ENCODE peak calls at places on chromosome 22, in four cellular contexts. U, K, B and Y are unnamed samples.

GRCh38 chr22:24134090-24134846 is 47.0 kb upstream of the SUSD2 start:
- DNase-seq in K (no peak), B (no peak), U (no peak), Y (no peak)

GRCh38 chr22:29647954-29648737 is 44.7 kb downstream of the NF2 start:
- DNase-seq in B (no peak), K (no peak), U (no peak), Y (no peak)

GRCh38 chr22:45692549-45692948 is 20.9 kb downstream of the ATXN10 start:
- DNase-seq in K (no peak), U (no peak), B (no peak), Y (peak)

GRCh38 chr22:23763579-23764331 is 965 bp downstream of the C22orf15 start:
- DNase-seq in B (no peak), K (no peak), U (no peak), Y (no peak)

GRCh38 chr22:20551805-20552449 is 44.5 kb downstream of the MED15 start:
- DNase-seq in K (no peak), U (no peak), B (no peak), Y (no peak)

GRCh38 chr22:35312198-35313059 is 12.7 kb downstream of the TOM1 start:
- DNase-seq in B (peak), U (peak), K (peak), Y (peak)

GRCh38 chr22:32323513-32324164 is 34.0 kb upstream of the RFPL3 start:
- DNase-seq in U (no peak), K (no peak), B (no peak), Y (no peak)

GRCh38 chr22:46953968-46954755 is 191.7 kb downstream of the TBC1D22A start:
- DNase-seq in K (no peak), B (no peak), U (no peak), Y (no peak)

GRCh38 chr22:40058265-40058664 is 63.5 kb downstream of the FAM83F start:
- DNase-seq in K (no peak), B (no peak), U (no peak), Y (no peak)

GRCh38 chr22:38938925-38939324 is 18.5 kb upstream of the APOBEC3A start:
- DNase-seq in B (no peak), U (no peak), K (no peak), Y (no peak)

GRCh38 chr22:20671409-20672081 is 102.4 kb upstream of the SERPIND1 start:
- DNase-seq in B (no peak), K (no peak), U (no peak), Y (no peak)

GRCh38 chr22:48753381-48753730 is 1074.3 kb downstream of the BRD1 start:
- DNase-seq in K (no peak), U (no peak), B (no peak), Y (no peak)

GRCh38 chr22:41564563-41564962 is 3.8 kb downstream of the CSDC2 start:
- DNase-seq in K (no peak), B (peak), U (no peak), Y (peak)

GRCh38 chr22:22424956-22425355 is 83.6 kb downstream of the ZNF280B start:
- DNase-seq in K (no peak), B (no peak), U (no peak), Y (no peak)

GRCh38 chr22:48742191-48742555 is 1085.5 kb downstream of the BRD1 start:
- DNase-seq in K (no peak), B (no peak), U (no peak), Y (no peak)

GRCh38 chr22:46119729-46120419 is 30.5 kb upstream of the PPARA start:
- DNase-seq in K (no peak), B (no peak), U (no peak), Y (no peak)

GRCh38 chr22:31911565-31912401 is 32.6 kb upstream of the YWHAH start:
- DNase-seq in U (no peak), B (no peak), K (no peak), Y (no peak)

GRCh38 chr22:31250740-31251330 is 38.7 kb downstream of the LIMK2 start:
- DNase-seq in K (no peak), B (peak), U (no peak), Y (no peak)

GRCh38 chr22:32333141-32333768 is 24.4 kb upstream of the RFPL3 start:
- DNase-seq in B (no peak), K (no peak), U (no peak), Y (no peak)

GRCh38 chr22:17872491-17872890 is 98.2 kb upstream of the BID start:
- DNase-seq in K (no peak), U (no peak), B (peak), Y (peak)

GRCh38 chr22:40121463-40121862 is 56.3 kb upstream of the TNRC6B start:
- DNase-seq in U (no peak), K (no peak), B (no peak), Y (no peak)

GRCh38 chr22:40065981-40066380 is 71.2 kb downstream of the FAM83F start:
- DNase-seq in B (no peak), U (no peak), K (no peak), Y (no peak)

GRCh38 chr22:39252461-39253391 is 7.9 kb upstream of the PDGFB start:
- DNase-seq in K (peak), B (no peak), U (no peak), Y (peak)

GRCh38 chr22:30094804-30095203 is 14.5 kb downstream of the HORMAD2 start:
- DNase-seq in B (no peak), U (no peak), K (no peak), Y (no peak)

GRCh38 chr22:45207981-45208664 is 32.6 kb downstream of the KIAA0930 start:
- DNase-seq in U (no peak), K (no peak), B (peak), Y (peak)

GRCh38 chr22:37563153-37564081 is 3.1 kb downstream of the CDC42EP1 start:
- DNase-seq in U (peak), K (peak), B (peak), Y (peak)

GRCh38 chr22:39212721-39213376 is 31.9 kb downstream of the PDGFB start:
- DNase-seq in K (peak), U (peak), B (peak), Y (peak)

GRCh38 chr22:33687464-33687863 is 232.8 kb downstream of the LARGE1 start:
- DNase-seq in K (no peak), U (no peak), B (no peak), Y (no peak)

GRCh38 chr22:47090591-47091240 is 328.3 kb downstream of the TBC1D22A start:
- DNase-seq in B (peak), U (no peak), K (no peak), Y (no peak)

GRCh38 chr22:37400719-37401118 is 26.6 kb downstream of the ELFN2 start:
- DNase-seq in U (no peak), K (peak), B (no peak), Y (peak)

GRCh38 chr22:37198290-37199102 is 10.4 kb upstream of the C1QTNF6 start:
- DNase-seq in U (peak), K (peak), B (peak), Y (peak)

GRCh38 chr22:30309981-30310672 is 16.6 kb downstream of the TBC1D10A start:
- DNase-seq in K (peak), U (no peak), B (no peak), Y (no peak)

GRCh38 chr22:39510529-39511149 is 8.5 kb downstream of the MIEF1 start:
- DNase-seq in K (no peak), B (no peak), U (no peak), Y (no peak)

GRCh38 chr22:38518620-38519019 is 12.5 kb upstream of the DDX17 start:
- DNase-seq in K (no peak), B (no peak), U (no peak), Y (no peak)

GRCh38 chr22:20836987-20837823 is 21.4 kb downstream of the PI4KA start:
- DNase-seq in B (no peak), U (no peak), K (no peak), Y (no peak)

GRCh38 chr22:43796567-43796966 is 15.5 kb downstream of the EFCAB6 start:
- DNase-seq in B (peak), K (no peak), U (no peak), Y (peak)

GRCh38 chr22:20423636-20424511 is 13.8 kb downstream of the SCARF2 start:
- DNase-seq in K (no peak), U (no peak), B (no peak), Y (no peak)

GRCh38 chr22:17820879-17821439 is 46.7 kb upstream of the BID start:
- DNase-seq in B (no peak), K (no peak), U (no peak), Y (no peak)